ENCODE peak calls at places on chromosomes 16 and 17, in seven cellular contexts. Z, D, I, L, X, O and C are unnamed samples.

GRCh38 chr16:57281791-57282190 is 2.7 kb downstream of the PLLP start:
- DNase-seq in O (no peak), X (no peak), D (no peak), I (no peak), Z (no peak), L (no peak), C (no peak)

GRCh38 chr17:77019955-77020379 is 120.8 kb upstream of the SEC14L1 start:
- DNase-seq in D (peak), X (no peak), O (no peak), L (no peak), I (no peak), Z (no peak), C (no peak)

GRCh38 chr17:4365628-4366311 is 705 bp downstream of the UBE2G1 start:
- DNase-seq in O (no peak), L (no peak), D (no peak), X (no peak), I (no peak), Z (no peak), C (no peak)

GRCh38 chr16:25691519-25692091 is at the start of gene HS3ST4:
- DNase-seq in Z (no peak), X (no peak), O (no peak), L (no peak), D (no peak), I (no peak), C (no peak)

GRCh38 chr17:31593806-31594205 is 202.3 kb downstream of the RAB11FIP4 start:
- DNase-seq in D (peak), O (no peak), L (no peak), X (no peak), Z (no peak), I (no peak), C (peak)

GRCh38 chr16:71439531-71439930 is 2.3 kb downstream of the TLE7 start:
- DNase-seq in I (no peak), O (no peak), X (no peak), Z (no peak), L (no peak), D (peak), C (no peak)

GRCh38 chr16:71927383-71927782 is 32.1 kb downstream of the IST1 start:
- DNase-seq in X (no peak), O (peak), L (peak), D (peak), I (peak), Z (no peak), C (peak)

GRCh38 chr16:13453938-13454553 is 465.9 kb upstream of the ERCC4 start:
- DNase-seq in L (no peak), O (no peak), I (peak), X (peak), D (peak), Z (peak), C (peak)

GRCh38 chr16:66523861-66524354 is 26.0 kb downstream of the TK2 start:
- DNase-seq in D (no peak), L (no peak), Z (no peak), O (no peak), X (no peak), I (no peak), C (no peak)

GRCh38 chr16:50121278-50121677 is 31.8 kb upstream of the TENT4B start:
- DNase-seq in X (no peak), L (no peak), D (no peak), O (no peak), Z (no peak), I (no peak), C (no peak)

GRCh38 chr16:66578596-66579531 is at the start of gene CMTM2:
- DNase-seq in L (no peak), X (no peak), O (no peak), I (no peak), Z (no peak), D (peak), C (no peak)

GRCh38 chr16:89014611-89015230 is 37.7 kb upstream of the CBFA2T3 start:
- DNase-seq in O (no peak), Z (no peak), D (no peak), L (no peak), X (no peak), I (no peak), C (no peak)

GRCh38 chr16:19113577-19114358 is at the start of gene ITPRIPL2:
- DNase-seq in L (peak), O (peak), I (peak), X (peak), D (peak), Z (no peak), C (peak)

GRCh38 chr17:49576121-49576905 is 642 bp downstream of the NXPH3 start:
- DNase-seq in I (peak), D (peak), X (no peak), L (no peak), O (no peak), Z (no peak), C (no peak)

GRCh38 chr17:50715471-50715870 is 3.9 kb upstream of the LUC7L3 start:
- DNase-seq in Z (no peak), X (no peak), I (no peak), L (no peak), D (no peak), O (no peak), C (no peak)

GRCh38 chr16:53899471-53899870 is 195.5 kb downstream of the FTO start:
- DNase-seq in Z (no peak), O (no peak), D (no peak), L (no peak), X (no peak), I (no peak), C (no peak)

GRCh38 chr17:44355642-44356099 is 8.0 kb downstream of the FAM171A2 start:
- DNase-seq in Z (no peak), X (no peak), D (no peak), L (no peak), I (no peak), O (no peak), C (no peak)

GRCh38 chr17:6505425-6506142 is 50.8 kb downstream of the PITPNM3 start:
- DNase-seq in D (peak), I (no peak), O (no peak), X (no peak), L (no peak), Z (no peak), C (peak)

GRCh38 chr16:28089205-28089991 is 25.9 kb upstream of the GSG1L start:
- DNase-seq in X (no peak), L (no peak), O (no peak), I (no peak), D (no peak), Z (no peak), C (no peak)

GRCh38 chr16:65032397-65032796 is 89.5 kb downstream of the CDH11 start:
- DNase-seq in I (no peak), Z (no peak), O (no peak), X (no peak), D (peak), L (no peak), C (no peak)

GRCh38 chr17:57284984-57285646 is 28.8 kb downstream of the MSI2 start:
- DNase-seq in Z (no peak), O (no peak), L (no peak), D (no peak), I (no peak), X (no peak), C (no peak)

GRCh38 chr17:67150826-67151225 is 94.2 kb downstream of the HELZ start:
- DNase-seq in L (no peak), Z (no peak), I (no peak), D (no peak), X (no peak), O (no peak), C (no peak)

GRCh38 chr16:4435668-4436067 is 10.0 kb downstream of the DNAJA3 start:
- DNase-seq in D (peak), L (no peak), Z (no peak), I (no peak), O (no peak), X (no peak), C (no peak)

GRCh38 chr17:49498037-49498615 is 3.0 kb downstream of the NGFR start:
- DNase-seq in X (peak), Z (no peak), I (no peak), O (no peak), D (no peak), L (no peak), C (no peak)

GRCh38 chr16:53821957-53822625 is 118.1 kb downstream of the FTO start:
- DNase-seq in Z (no peak), L (peak), O (no peak), X (peak), D (peak), I (peak), C (peak)

GRCh38 chr16:55842369-55843104 is 9.6 kb upstream of the CES1 start:
- DNase-seq in Z (no peak), D (peak), X (peak), L (peak), O (no peak), I (peak), C (peak)

GRCh38 chr16:56921571-56921970 is 10.4 kb upstream of the HERPUD1 start:
- DNase-seq in L (no peak), O (no peak), I (no peak), D (no peak), Z (no peak), X (no peak), C (no peak)

GRCh38 chr17:40023590-40024292 is 8.5 kb downstream of the CSF3 start:
- DNase-seq in D (no peak), L (no peak), O (no peak), Z (no peak), X (no peak), I (peak), C (no peak)

GRCh38 chr16:77592021-77592420 is 130.3 kb upstream of the NUDT7 start:
- DNase-seq in X (no peak), I (no peak), D (no peak), L (no peak), O (no peak), Z (no peak), C (no peak)

GRCh38 chr16:29911676-29912010 is 11.4 kb downstream of the ASPHD1 start:
- DNase-seq in L (no peak), X (no peak), Z (no peak), O (no peak), D (no peak), I (no peak), C (no peak)

GRCh38 chr17:82932146-82933005 is 92.6 kb upstream of the ZNF750 start:
- DNase-seq in I (no peak), O (peak), D (peak), L (no peak), X (no peak), Z (peak), C (no peak)

GRCh38 chr17:34259151-34259550 is 4.1 kb downstream of the CCL2 start:
- DNase-seq in I (no peak), D (peak), X (no peak), Z (no peak), O (no peak), L (no peak), C (peak)

GRCh38 chr16:86668136-86668535 is 89.8 kb downstream of the FOXL1 start:
- DNase-seq in X (no peak), O (no peak), Z (no peak), I (no peak), D (peak), L (no peak), C (peak)

GRCh38 chr17:66487933-66488572 is 185.6 kb downstream of the PRKCA start:
- DNase-seq in Z (no peak), I (no peak), D (no peak), O (no peak), L (no peak), X (no peak), C (no peak)

GRCh38 chr16:84881702-84882521 is 62.1 kb downstream of the CRISPLD2 start:
- DNase-seq in Z (no peak), I (no peak), D (peak), X (peak), O (no peak), L (peak), C (peak)

GRCh38 chr17:51601622-51602261 is 341.4 kb downstream of the UTP18 start:
- DNase-seq in Z (no peak), X (no peak), L (no peak), O (no peak), D (no peak), I (no peak), C (no peak)

GRCh38 chr17:37432671-37433070 is 26.0 kb downstream of the TADA2A start:
- DNase-seq in X (no peak), O (no peak), L (no peak), D (no peak), I (no peak), Z (no peak), C (no peak)

GRCh38 chr17:37440424-37440823 is 33.7 kb downstream of the TADA2A start:
- DNase-seq in D (no peak), X (no peak), I (no peak), L (no peak), Z (no peak), O (no peak), C (no peak)

GRCh38 chr17:37438141-37438540 is 31.5 kb downstream of the TADA2A start:
- DNase-seq in Z (no peak), X (no peak), L (no peak), I (no peak), D (no peak), O (no peak), C (no peak)
- TF ChIP-seq CTCF in Z (no peak), X (peak), L (peak), I (peak), D (peak), O (no peak), C (peak)

DNA sequence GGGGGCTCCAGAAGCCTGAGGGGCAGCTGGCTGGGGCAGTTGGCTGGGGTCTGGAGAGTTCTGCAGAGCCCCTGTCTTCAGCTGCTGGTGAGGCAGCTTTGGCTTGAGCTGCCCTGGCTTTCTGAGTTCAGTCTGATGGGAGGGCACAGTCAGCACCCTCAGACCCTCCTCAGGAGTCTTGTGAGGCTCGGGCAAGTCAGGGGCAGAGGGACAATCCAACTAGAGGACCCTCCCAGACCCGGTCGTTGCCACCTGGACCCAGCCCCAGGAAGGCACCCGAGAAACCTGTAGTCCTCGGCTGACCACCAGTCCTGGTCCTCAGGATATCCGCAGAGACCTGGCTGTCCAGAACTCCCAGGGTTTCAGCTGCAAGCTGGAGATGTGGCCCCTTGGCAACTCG is 1.9 kb downstream of the CARD14 start:
- DNase-seq in Z (no peak), I (no peak), D (no peak), L (no peak), X (no peak), O (no peak), C (no peak)
- TF ChIP-seq CTCF in Z (no peak), I (no peak), D (no peak), L (no peak), X (no peak), O (no peak), C (no peak)

DNA sequence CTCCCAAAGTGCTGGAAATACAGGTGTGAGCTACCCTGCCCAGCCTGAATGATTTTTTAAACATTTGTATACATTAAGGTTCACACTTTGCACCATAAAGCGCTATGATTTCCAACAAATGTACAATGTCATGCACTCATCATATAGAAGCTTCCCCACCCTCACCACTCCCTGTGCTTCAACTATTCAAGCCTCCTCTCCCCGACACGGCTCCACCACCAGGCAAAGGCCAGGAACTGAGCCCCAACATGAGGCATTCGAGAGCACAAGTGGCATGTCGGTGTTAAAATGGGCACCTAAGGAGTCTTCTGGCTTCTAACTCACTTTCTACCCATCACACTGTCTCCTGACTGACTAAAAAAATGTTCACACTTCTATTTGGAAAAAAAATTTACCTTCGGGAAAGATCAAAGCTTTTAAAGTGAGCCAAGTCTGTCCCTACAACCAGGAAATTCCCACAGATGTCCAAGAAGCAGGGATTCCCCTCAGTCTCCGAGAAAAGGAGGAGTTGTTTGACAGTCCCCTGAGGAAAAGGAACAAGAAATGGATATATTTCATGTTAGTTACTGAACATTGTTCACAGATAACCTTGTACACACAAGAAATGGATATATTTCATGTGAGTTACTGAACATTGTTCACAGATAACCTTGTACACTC is 37.7 kb downstream of the TMEM204 start:
- DNase-seq in L (no peak), D (no peak), X (no peak), O (no peak), Z (no peak), I (no peak), C (no peak)
- TF ChIP-seq CTCF in L (no peak), D (no peak), X (no peak), O (no peak), Z (no peak), I (no peak), C (no peak)

GRCh38 chr17:2837147-2837561 is 40.9 kb downstream of the RAP1GAP2 start:
- DNase-seq in Z (no peak), L (no peak), X (no peak), O (no peak), D (no peak), I (no peak), C (no peak)
- TF ChIP-seq CTCF in Z (no peak), L (no peak), X (no peak), O (no peak), D (no peak), I (no peak), C (no peak)

GRCh38 chr16:8795096-8795495 is 2.3 kb downstream of the TMEM186 start:
- DNase-seq in L (no peak), O (no peak), I (no peak), X (peak), D (no peak), Z (no peak), C (no peak)
- TF ChIP-seq CTCF in L (no peak), O (no peak), I (no peak), X (peak), D (no peak), Z (no peak), C (no peak)

DNA sequence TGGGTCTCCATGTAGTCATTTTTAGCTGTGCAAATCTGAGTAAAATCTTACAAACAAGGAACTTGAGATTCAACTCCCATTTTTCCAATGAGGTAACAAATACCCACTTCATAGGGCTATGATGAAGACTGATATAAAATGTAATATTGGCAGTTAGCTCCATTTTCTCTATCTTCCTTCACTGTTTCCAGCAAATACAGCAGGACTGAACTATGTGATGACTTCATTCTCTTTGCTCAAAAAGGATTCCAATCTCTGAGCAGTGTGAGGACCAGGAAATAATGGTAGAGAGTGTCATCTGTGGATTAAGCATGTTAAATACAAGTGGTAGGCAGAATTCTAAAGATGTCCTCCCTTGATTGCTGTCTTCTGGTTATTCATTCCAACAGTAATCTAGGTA is 18.3 kb downstream of the RND2 start:
- DNase-seq in Z (no peak), L (no peak), I (no peak), X (no peak), O (no peak), D (peak), C (peak)
- TF ChIP-seq CTCF in Z (no peak), L (no peak), I (no peak), X (no peak), O (no peak), D (no peak), C (no peak)

GRCh38 chr17:42191209-42191608 is 3.1 kb downstream of the GHDC start:
- DNase-seq in O (no peak), L (no peak), Z (no peak), I (no peak), X (no peak), D (no peak), C (no peak)

GRCh38 chr17:42192189-42193126 is 1.8 kb downstream of the GHDC start:
- DNase-seq in O (no peak), X (no peak), Z (no peak), L (no peak), D (no peak), I (no peak), C (no peak)

GRCh38 chr17:42190491-42191180 is 3.7 kb downstream of the GHDC start:
- DNase-seq in X (no peak), L (no peak), I (no peak), O (no peak), Z (no peak), D (no peak), C (no peak)

GRCh38 chr17:42194133-42194899 is at the start of gene GHDC:
- DNase-seq in Z (peak), X (peak), L (no peak), O (peak), I (peak), D (peak), C (peak)

GRCh38 chr17:42193216-42194132 is 820 bp downstream of the GHDC start:
- DNase-seq in L (no peak), D (no peak), I (no peak), O (no peak), Z (no peak), X (no peak), C (no peak)
- TF ChIP-seq CTCF in L (no peak), D (no peak), I (no peak), O (no peak), Z (no peak), X (no peak), C (no peak)

DNA sequence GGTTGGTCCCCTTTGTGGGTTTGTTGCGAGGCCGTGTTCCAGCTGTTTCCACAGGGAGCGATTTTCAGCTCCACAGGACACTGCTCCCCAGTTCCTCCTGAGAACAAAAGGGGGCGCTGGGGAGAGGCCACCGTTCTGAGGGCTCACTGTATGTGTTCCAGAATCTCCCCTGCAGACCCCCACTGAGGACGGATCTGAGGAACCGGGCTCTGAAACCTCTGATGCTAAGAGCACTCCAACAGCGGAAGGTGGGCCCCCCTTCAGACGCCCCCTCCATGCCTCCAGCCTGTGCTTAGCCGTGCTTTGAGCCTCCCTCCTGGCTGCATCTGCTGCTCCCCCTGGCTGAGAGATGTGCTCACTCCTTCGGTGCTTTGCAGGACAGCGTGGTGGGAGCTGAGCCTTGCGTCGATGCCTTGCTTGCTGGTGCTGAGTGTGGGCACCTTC is 27.3 kb upstream of the STH start:
- DNase-seq in X (no peak), L (no peak), D (no peak), Z (no peak), I (no peak), O (no peak), C (no peak)
- TF ChIP-seq CTCF in X (no peak), L (peak), D (no peak), Z (no peak), I (no peak), O (no peak), C (peak)